ENCODE peak calls at places on chromosomes 6 and 20, in four cellular contexts. C is psoas muscle, H is body of pancreas, Y is HCT116. Z is an unnamed sample.
A peak's percentile ranks its signal among the peaks of the same experiment; 100 is the strongest.

GRCh38 chr20:16713056-16713455 is 16.8 kb upstream of the SNRPB2 start:
- DNase-seq in C (no peak), H (no peak), Y (no peak), Z (no peak)

GRCh38 chr6:38696345-38696744 is 6.6 kb downstream of the GLO1 start:
- DNase-seq in C (no peak), H (no peak), Y (no peak), Z (no peak)

GRCh38 chr6:138194221-138194620 is 24.1 kb downstream of the PBOV1 start:
- DNase-seq in C (no peak), H (peak; percentile 57), Y (no peak), Z (no peak)

GRCh38 chr6:30682181-30683117 is 4.0 kb downstream of the PPP1R18 start:
- DNase-seq in C (peak; percentile 89), H (peak; percentile 80), Y (no peak), Z (peak; percentile 61)

GRCh38 chr6:87093651-87094050 is 1.3 kb downstream of the CGA start:
- DNase-seq in C (no peak), H (no peak), Y (no peak), Z (no peak)

GRCh38 chr20:64036346-64037198 is 590 bp downstream of the C20orf204 start:
- DNase-seq in C (no peak), H (no peak), Y (no peak), Z (no peak)

GRCh38 chr20:7285918-7286556 is 518.6 kb downstream of the BMP2 start:
- DNase-seq in C (peak; percentile 75), H (peak; percentile 81), Y (peak; percentile 19), Z (peak; percentile 80)

GRCh38 chr6:163457637-163458561 is 43.4 kb downstream of the QKI start:
- DNase-seq in C (no peak), H (peak; percentile 37), Y (no peak), Z (no peak)

GRCh38 chr6:35731414-35731735 is 5.5 kb upstream of the ARMC12 start:
- DNase-seq in C (peak; percentile 98), H (peak; percentile 94), Y (no peak), Z (peak; percentile 98)

GRCh38 chr20:37479925-37480691 is 40.9 kb upstream of the NNAT start:
- DNase-seq in C (no peak), H (no peak), Y (no peak), Z (peak; percentile 7)
- H3K4me1 ChIP-seq in C (no peaks in the 10 kb centered on the region), H (no peaks in the 10 kb centered on the region), Y (no peaks in the 10 kb centered on the region), Z (no peaks in the 10 kb centered on the region)

DNA sequence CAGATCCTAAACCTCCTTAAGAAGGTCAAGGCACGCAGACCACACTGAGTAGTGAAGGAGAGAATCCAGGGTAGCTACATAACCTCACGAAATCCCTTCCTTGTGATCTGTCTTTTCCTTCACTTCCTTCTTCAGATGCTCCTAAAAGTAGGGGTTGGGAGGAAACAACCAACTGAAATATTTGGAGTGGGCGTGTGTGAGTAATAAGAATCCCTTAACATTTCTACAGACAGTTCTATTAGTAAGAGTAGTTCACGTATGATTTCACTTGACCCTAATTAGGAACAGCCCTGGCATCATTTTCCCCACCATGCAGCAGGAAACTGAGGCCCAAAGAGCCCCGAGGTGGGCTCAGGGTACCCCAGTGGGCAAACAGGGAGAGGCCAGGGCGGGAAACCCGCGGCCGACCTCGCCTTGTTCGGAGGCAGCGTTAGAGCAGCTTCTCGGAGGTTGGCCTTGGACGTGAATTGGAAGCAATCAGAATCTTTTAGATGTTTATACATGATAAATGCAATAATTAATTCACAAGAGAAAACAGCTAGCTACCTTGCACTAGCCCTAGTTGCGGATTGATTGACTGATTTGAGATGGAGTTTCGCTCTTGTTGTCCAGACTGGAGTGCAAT is 857 bp upstream of the RAE1 start:
- DNase-seq in C (no peak), H (no peak), Y (no peak), Z (no peak)
- H3K27ac ChIP-seq in C (no peak overlapping the region), H (no peak overlapping the region), Y (no peak overlapping the region), Z (no peak overlapping the region)

GRCh38 chr20:19096847-19097246 is 115.6 kb upstream of the SLC24A3 start:
- DNase-seq in C (no peak), H (no peak), Y (no peak), Z (no peak)
- H3K4me1 ChIP-seq in C (no peaks in the 10 kb centered on the region), H (no peaks in the 10 kb centered on the region), Y (no peaks in the 10 kb centered on the region), Z (no peaks in the 10 kb centered on the region)

GRCh38 chr6:111871725-111872520 is 1.3 kb downstream of the FYN start:
- DNase-seq in C (no peak), H (no peak), Y (no peak), Z (peak; percentile 21)

GRCh38 chr6:111875741-111876140 is 2.5 kb upstream of the FYN start:
- DNase-seq in C (no peak), H (no peak), Y (no peak), Z (no peak)

GRCh38 chr6:111872521-111873177 is 603 bp downstream of the FYN start:
- DNase-seq in C (peak; percentile 71), H (peak; percentile 8), Y (no peak), Z (peak; percentile 31)

GRCh38 chr6:111873178-111874029 is at the start of gene FYN:
- DNase-seq in C (peak; percentile 98), H (peak; percentile 96), Y (peak; percentile 86), Z (peak; percentile 98)

DNA sequence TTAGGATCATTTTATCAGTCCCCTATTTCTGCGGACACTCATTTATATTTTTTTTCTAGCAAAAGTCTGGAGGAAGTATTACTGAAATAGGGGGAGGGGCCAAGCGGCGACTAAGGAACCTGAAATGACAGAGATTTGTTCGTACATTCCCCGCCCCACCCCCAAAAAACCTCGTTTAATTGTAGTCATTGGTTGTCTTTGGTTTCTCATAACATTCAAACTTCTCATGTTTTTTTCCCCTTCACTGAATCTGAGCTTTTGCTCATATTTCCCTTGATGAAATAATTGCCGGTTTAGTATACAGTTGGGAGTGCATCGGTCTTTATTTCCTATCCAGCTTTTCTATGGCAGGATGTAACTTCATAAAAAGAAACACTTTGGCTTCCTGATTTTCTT is 776 bp upstream of the FYN start:
- DNase-seq in C (no peak), H (no peak), Y (no peak), Z (peak; percentile 38)
- H3K27ac ChIP-seq in C (no peak overlapping the region), H (no peak overlapping the region), Y (no peak overlapping the region), Z (peak overlapping the region; percentile 32)

DNA sequence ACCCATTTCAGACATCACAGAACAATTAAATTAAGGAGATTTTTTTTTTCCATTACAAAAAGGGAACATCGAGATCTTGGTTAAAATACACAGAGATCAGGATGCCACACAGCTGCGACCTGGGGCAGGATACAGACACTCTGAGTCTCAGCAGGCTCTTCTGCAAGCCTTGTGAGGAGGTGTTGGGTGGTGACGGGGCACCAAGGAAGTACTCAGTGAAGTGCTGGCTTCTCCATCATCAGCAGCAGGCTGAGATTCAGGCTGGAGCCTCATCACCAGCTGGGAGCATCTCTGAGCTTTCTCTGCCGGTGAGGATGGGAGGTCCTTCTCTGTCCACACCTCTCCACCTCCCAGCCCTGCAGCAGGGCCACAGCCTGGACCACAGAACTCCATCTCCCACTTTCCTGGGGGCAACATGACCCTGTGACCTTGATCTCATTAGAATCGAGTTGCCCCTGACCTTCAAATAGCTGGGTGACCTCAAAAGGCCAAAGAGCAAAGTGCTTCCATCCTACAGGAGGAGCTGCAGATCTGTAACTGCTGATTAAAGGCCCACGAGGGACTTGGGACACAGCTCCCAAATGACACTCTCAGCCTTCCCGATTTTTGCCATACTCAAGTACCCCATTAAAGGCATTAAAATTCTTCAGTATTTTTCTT is 16.0 kb downstream of the PMEPA1 start:
- DNase-seq in C (no peak), H (no peak), Y (no peak), Z (no peak)
- H3K4me1 ChIP-seq in C (peaks cover 34% of the 10 kb centered on the region), H (peaks cover 73% of the 10 kb centered on the region), Y (peaks cover 39% of the 10 kb centered on the region), Z (no peaks in the 10 kb centered on the region)

GRCh38 chr6:52534363-52534762 is 42.5 kb downstream of the TRAM2 start:
- DNase-seq in C (no peak), H (no peak), Y (no peak), Z (no peak)

GRCh38 chr6:52536424-52536916 is 40.4 kb downstream of the TRAM2 start:
- DNase-seq in C (no peak), H (no peak), Y (no peak), Z (no peak)

GRCh38 chr6:52535711-52536423 is 41.0 kb downstream of the TRAM2 start:
- DNase-seq in C (no peak), H (no peak), Y (no peak), Z (no peak)

GRCh38 chr6:52533491-52533890 is 43.4 kb downstream of the TRAM2 start:
- DNase-seq in C (no peak), H (no peak), Y (no peak), Z (no peak)

DNA sequence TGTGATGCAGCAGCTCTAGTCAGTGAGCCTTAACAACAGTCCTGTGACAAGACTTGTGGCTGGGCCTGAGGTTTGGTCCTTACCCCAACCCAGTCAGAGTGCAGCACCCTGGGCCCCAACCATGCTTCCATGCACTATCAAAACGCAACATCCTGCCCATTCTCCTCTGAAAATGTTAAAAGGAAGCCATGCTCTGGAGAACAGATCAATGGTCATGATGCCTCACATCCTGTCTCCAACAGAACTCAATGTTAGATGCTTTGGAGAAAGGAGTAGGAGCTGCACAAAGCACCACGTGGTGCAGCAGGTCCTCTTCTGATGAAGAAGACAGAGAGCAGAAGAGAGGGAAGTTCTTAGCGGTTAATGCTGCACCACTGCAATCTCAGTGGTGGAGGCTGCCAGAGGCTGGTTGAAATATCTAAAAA is 41.9 kb downstream of the TRAM2 start:
- DNase-seq in C (no peak), H (no peak), Y (no peak), Z (no peak)
- H3K27ac ChIP-seq in C (no peak overlapping the region), H (no peak overlapping the region), Y (no peak overlapping the region), Z (no peak overlapping the region)

DNA sequence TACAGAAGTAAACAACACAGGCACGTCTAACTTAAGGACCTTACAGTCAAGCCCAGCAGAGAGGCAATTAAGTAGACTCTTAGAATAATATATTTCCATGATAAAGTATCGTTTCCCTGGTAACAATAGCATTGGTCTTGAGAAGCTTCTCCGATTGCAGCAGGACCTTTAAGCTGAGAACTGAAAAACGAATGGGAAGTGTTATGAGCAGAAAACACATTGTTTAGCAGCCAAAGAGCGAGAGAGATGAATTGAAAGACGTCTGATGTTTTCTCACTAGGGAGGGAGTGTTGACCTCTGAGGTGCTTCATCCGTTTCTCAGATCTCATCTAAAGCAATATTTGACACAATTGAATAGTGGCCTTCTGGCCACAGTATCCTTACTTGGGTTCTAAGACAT is 855 bp downstream of the BYSL start:
- DNase-seq in C (no peak), H (no peak), Y (no peak), Z (no peak)
- H3K4me1 ChIP-seq in C (peaks cover 30% of the 10 kb centered on the region), H (peaks cover 34% of the 10 kb centered on the region), Y (peaks cover 21% of the 10 kb centered on the region), Z (peaks cover 23% of the 10 kb centered on the region)

GRCh38 chr20:20827992-20828597 is 115.7 kb upstream of the RALGAPA2 start:
- DNase-seq in C (no peak), H (no peak), Y (no peak), Z (no peak)

GRCh38 chr20:20823469-20823868 is 111.0 kb upstream of the RALGAPA2 start:
- DNase-seq in C (no peak), H (peak; percentile 12), Y (no peak), Z (no peak)

GRCh38 chr20:20821496-20822260 is 109.2 kb upstream of the RALGAPA2 start:
- DNase-seq in C (no peak), H (no peak), Y (no peak), Z (no peak)

GRCh38 chr20:20820780-20821495 is 108.5 kb upstream of the RALGAPA2 start:
- DNase-seq in C (no peak), H (no peak), Y (no peak), Z (no peak)

DNA sequence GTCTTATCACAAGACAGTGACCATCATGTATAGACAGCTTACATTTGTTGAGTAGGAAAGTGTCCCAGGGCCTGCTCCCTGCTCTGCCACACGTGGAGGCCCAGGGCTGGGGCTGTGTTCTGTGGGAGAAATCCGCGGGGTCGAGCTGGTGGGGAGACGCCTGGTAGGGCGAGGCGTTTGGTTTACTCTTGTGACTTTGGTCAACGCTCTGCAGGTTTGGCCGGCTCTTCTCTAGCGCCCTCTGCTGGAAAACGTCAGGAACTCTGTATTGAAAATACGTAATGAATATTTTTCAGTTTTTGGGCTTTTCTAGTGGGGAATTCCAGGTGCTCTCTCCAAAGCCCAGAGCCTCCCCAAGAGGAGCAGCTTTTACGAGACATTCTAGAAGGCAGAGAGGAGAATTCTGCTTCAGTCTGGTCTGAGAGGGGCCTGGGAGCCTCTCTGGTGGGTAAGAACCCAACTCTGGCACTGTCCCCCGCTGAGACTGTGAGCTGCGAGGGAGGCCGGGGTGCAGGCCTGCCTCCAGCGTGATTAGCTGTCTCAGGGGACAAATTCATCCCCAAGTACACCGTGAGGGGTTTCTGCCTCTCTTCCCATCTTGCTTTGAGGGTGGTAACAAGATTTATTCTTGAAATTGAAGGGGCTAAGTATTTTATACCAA is 112.6 kb upstream of the RALGAPA2 start:
- DNase-seq in C (peak; percentile 79), H (peak; percentile 54), Y (no peak), Z (peak; percentile 56)
- H3K27ac ChIP-seq in C (no peak overlapping the region), H (no peak overlapping the region), Y (no peak overlapping the region), Z (no peak overlapping the region)